ENCODE peak calls at places on chromosomes 13 and 19, in four cellular contexts. One of them, this sample, is unnamed.

GRCh38 chr13:63938851-63939250 is 2523.2 kb upstream of the PCDH20 start:
- DNase-seq in heart right ventricle: no peak
- DNase-seq in cardiac fibroblast: peak; percentile 55
- DNase-seq in mammary epithelial cell: no peak
- DNase-seq in this sample: no peak

GRCh38 chr19:35620001-35620400 is 7.5 kb downstream of the HAUS5 start:
- DNase-seq in heart right ventricle: no peak
- DNase-seq in cardiac fibroblast: no peak
- DNase-seq in mammary epithelial cell: no peak
- DNase-seq in this sample: no peak

GRCh38 chr19:1410136-1410786 is 2.9 kb downstream of the DAZAP1 start:
- DNase-seq in heart right ventricle: no peak
- DNase-seq in cardiac fibroblast: peak; percentile 57
- DNase-seq in mammary epithelial cell: no peak
- DNase-seq in this sample: peak; percentile 24

GRCh38 chr13:25963681-25964080 is 88.1 kb downstream of the SHISA2 start:
- DNase-seq in heart right ventricle: no peak
- DNase-seq in cardiac fibroblast: no peak
- DNase-seq in mammary epithelial cell: peak; percentile 6
- DNase-seq in this sample: peak; percentile 3

GRCh38 chr19:7868326-7868670 is 5.9 kb downstream of the PRR36 start:
- DNase-seq in heart right ventricle: no peak
- DNase-seq in cardiac fibroblast: no peak
- DNase-seq in mammary epithelial cell: no peak
- DNase-seq in this sample: no peak

GRCh38 chr13:33744589-33745369 is 73.2 kb upstream of the RFC3 start:
- DNase-seq in heart right ventricle: no peak
- DNase-seq in cardiac fibroblast: no peak
- DNase-seq in mammary epithelial cell: no peak
- DNase-seq in this sample: peak; percentile 34

GRCh38 chr19:18158471-18158870 is 5.5 kb downstream of the PIK3R2 start:
- DNase-seq in heart right ventricle: no peak
- DNase-seq in cardiac fibroblast: no peak
- DNase-seq in mammary epithelial cell: no peak
- DNase-seq in this sample: no peak

GRCh38 chr13:74346960-74347359 is 212.8 kb upstream of the KLF12 start:
- DNase-seq in heart right ventricle: no peak
- DNase-seq in cardiac fibroblast: no peak
- DNase-seq in mammary epithelial cell: no peak
- DNase-seq in this sample: no peak

GRCh38 chr13:43357435-43358065 is 334.2 kb downstream of the DNAJC15 start:
- DNase-seq in heart right ventricle: peak; percentile 29
- DNase-seq in cardiac fibroblast: no peak
- DNase-seq in mammary epithelial cell: no peak
- DNase-seq in this sample: no peak

GRCh38 chr13:43354147-43354945 is 331.0 kb downstream of the DNAJC15 start:
- DNase-seq in heart right ventricle: no peak
- DNase-seq in cardiac fibroblast: no peak
- DNase-seq in mammary epithelial cell: no peak
- DNase-seq in this sample: peak; percentile 55

GRCh38 chr13:43359536-43359935 is 336.1 kb downstream of the DNAJC15 start:
- DNase-seq in heart right ventricle: no peak
- DNase-seq in cardiac fibroblast: no peak
- DNase-seq in mammary epithelial cell: no peak
- DNase-seq in this sample: no peak

GRCh38 chr13:43355774-43356173 is 332.4 kb downstream of the DNAJC15 start:
- DNase-seq in heart right ventricle: no peak
- DNase-seq in cardiac fibroblast: no peak
- DNase-seq in mammary epithelial cell: no peak
- DNase-seq in this sample: no peak

DNA sequence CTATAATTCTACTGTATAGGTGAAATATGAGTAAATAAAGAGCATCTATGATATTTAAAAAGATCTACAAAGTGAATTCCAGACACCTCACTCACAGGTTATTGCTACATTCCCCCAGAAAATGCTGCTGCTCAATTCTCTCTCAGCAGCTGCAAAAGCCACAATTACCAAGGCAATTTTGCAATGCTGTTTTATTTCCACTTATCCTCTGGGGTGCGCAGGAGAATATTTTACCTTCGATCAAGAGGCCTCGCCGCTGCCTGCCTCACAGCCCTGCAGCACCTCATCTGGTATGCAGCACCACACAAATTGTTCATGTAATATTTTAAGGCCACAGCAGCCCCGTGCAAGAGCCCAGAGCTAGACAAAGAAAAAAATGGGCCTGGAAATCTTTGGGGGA is 333.2 kb downstream of the DNAJC15 start:
- DNase-seq in heart right ventricle: no peak
- DNase-seq in cardiac fibroblast: peak; percentile 46
- DNase-seq in mammary epithelial cell: peak; percentile 14
- DNase-seq in this sample: peak; percentile 49
- TF ChIP-seq CTCF in heart right ventricle: no peak
- TF ChIP-seq CTCF in cardiac fibroblast: no peak
- TF ChIP-seq CTCF in mammary epithelial cell: no peak
- TF ChIP-seq CTCF in this sample: no peak

GRCh38 chr19:10009269-10009665 is 1.0 kb downstream of the COL5A3 start:
- DNase-seq in heart right ventricle: peak; percentile 86
- DNase-seq in cardiac fibroblast: peak; percentile 93
- DNase-seq in mammary epithelial cell: peak; percentile 24
- DNase-seq in this sample: peak; percentile 90
- H3K4me3 ChIP-seq in heart right ventricle: peak overlapping the region; percentile 51
- H3K4me3 ChIP-seq in cardiac fibroblast: peak overlapping the region; percentile 63
- H3K4me3 ChIP-seq in mammary epithelial cell: no peak overlapping the region
- H3K4me3 ChIP-seq in this sample: peak overlapping the region; percentile 88

DNA sequence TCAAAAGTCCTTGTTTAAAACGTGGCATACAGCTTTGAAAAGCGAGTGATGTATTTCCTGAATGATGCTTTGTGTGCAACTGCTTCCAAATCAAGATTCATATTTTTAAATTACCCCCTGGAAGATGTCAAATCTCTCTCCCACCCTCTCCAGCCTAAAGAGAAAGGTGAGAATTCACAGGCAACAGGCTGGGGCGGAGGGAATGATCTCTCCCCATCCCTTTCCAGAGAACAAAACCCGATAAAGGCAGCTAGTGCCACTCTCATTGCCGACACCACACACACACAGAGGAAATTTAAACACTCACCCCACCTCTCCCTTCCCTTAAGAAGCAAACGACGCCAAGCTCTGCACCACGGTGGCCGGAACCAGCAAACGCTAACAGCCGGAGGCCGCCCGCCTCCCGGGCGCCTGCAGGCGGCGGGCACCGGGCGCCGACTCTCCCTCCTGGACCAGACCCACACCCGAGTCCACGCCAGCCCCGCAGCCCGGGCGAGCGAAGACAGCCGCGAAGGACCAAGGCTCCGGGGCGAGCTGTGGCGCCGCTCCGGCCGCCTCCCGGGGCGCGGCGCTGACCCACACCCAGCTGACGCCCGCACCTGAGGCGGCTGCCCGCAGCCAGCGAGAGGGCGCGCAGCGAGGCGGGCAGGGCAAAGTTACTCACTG is 485 bp downstream of the LNX2 start:
- DNase-seq in heart right ventricle: peak; percentile 54
- DNase-seq in cardiac fibroblast: peak; percentile 33
- DNase-seq in mammary epithelial cell: no peak
- DNase-seq in this sample: peak; percentile 25
- TF ChIP-seq CTCF in heart right ventricle: no peak
- TF ChIP-seq CTCF in cardiac fibroblast: no peak
- TF ChIP-seq CTCF in mammary epithelial cell: peak; percentile 32
- TF ChIP-seq CTCF in this sample: peak; percentile 20

GRCh38 chr19:48248081-48248833 is 7.5 kb downstream of the CARD8 start:
- DNase-seq in heart right ventricle: no peak
- DNase-seq in cardiac fibroblast: no peak
- DNase-seq in mammary epithelial cell: no peak
- DNase-seq in this sample: no peak
- H3K4me3 ChIP-seq in heart right ventricle: peak overlapping the region; percentile 28
- H3K4me3 ChIP-seq in cardiac fibroblast: no peak overlapping the region
- H3K4me3 ChIP-seq in mammary epithelial cell: no peak overlapping the region
- H3K4me3 ChIP-seq in this sample: no peak overlapping the region

DNA sequence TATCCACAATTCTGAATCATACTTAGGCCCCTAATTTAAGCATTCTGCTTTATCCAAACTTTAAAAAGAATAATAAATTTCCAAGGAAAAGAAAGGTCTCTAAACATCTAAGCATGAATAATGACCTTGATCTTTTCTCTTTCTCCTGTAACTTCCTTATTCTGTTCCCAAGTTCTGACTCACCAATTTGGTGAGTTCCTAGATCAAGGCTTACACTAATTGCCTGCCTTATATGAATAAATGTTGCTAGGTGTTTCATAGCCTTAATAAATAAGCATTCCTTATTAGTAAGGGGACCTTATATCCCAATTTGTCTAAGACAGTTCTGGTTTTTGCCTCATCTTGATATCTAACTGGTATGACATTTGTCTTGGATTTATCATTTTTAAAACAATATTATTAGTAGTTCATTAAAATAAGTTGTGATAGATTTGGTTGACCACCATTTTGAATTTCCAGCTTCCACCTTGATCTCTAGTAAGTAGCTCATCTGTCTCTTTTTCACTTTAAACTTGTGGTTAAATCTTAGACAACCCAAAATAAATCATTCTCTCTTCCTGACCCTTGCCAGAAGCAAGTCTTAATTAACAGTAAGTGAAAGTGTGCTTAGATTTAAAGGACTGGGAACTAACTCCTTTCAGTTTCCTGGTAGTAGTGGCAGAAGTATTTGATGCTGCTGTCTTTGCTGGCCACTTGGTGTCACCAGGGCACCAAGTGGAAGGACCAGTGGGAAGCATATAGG is 121.2 kb upstream of the MLNR start:
- DNase-seq in heart right ventricle: no peak
- DNase-seq in cardiac fibroblast: peak; percentile 37
- DNase-seq in mammary epithelial cell: no peak
- DNase-seq in this sample: peak; percentile 15
- TF ChIP-seq CTCF in heart right ventricle: peak; percentile 17
- TF ChIP-seq CTCF in cardiac fibroblast: peak; percentile 30
- TF ChIP-seq CTCF in mammary epithelial cell: peak; percentile 51
- TF ChIP-seq CTCF in this sample: peak; percentile 26

DNA sequence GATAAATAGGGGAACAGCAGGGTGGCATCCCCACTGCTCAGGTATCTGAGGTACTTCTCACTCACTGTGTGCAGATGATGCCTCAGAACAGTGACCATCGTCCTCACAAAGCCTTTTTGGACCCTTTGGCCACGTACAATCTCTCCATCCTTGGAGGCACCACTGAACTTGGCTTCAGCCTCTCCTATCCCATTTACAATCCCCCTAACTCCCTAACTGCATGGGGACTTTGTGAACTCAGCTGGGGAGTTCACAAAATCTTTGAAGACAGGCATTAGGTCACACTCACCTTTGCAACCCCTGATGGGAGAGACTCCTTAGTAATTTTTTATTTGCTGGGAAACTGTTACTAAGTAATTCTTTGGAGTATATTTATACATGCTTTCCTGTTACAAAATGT is 60.8 kb downstream of the TBC1D4 start:
- DNase-seq in heart right ventricle: no peak
- DNase-seq in cardiac fibroblast: no peak
- DNase-seq in mammary epithelial cell: no peak
- DNase-seq in this sample: no peak
- H3K4me3 ChIP-seq in heart right ventricle: no peak overlapping the region
- H3K4me3 ChIP-seq in cardiac fibroblast: no peak overlapping the region
- H3K4me3 ChIP-seq in mammary epithelial cell: no peak overlapping the region
- H3K4me3 ChIP-seq in this sample: no peak overlapping the region

GRCh38 chr13:65330691-65331090 is 1899.4 kb downstream of the PCDH9 start:
- DNase-seq in heart right ventricle: no peak
- DNase-seq in cardiac fibroblast: no peak
- DNase-seq in mammary epithelial cell: no peak
- DNase-seq in this sample: no peak
- TF ChIP-seq CTCF in heart right ventricle: no peak
- TF ChIP-seq CTCF in cardiac fibroblast: no peak
- TF ChIP-seq CTCF in mammary epithelial cell: no peak
- TF ChIP-seq CTCF in this sample: no peak

DNA sequence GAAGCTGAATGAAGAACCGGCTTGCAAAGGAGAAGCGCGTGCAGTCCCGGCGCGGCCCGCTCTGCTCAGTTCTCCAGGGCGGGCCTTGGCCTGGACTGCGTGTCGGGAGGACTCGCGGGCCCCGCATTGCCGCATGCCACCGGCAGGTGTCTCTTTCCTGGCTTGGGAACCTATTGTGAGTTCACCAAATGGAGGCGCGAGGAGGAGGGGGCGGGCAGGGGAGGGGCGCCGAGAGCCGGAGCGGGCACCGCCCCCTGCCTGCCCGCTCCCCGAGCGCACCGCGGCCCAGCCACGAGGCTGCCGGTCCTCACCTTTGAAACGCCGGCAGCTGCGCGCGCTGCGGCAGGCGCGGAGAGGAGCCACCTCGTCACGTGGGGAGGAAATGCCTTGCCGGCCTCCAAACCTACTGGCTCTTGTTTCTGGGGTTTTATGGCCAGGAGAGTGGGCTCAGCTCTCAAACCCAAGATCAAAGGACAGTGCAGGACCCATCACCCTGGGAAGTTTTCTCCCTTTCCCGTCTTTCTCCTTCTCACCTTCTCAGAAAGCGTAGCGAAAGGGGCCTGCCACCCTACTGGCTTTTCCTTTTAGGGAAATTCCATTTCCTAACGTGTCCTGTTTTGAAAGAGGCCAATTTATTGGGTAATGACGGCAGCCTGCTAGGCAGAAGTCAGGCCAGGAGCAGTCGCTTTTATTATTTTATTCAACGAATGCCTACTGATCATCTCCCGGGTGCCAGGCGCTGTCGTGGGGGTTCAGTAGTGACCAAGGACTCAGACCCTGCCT is 13.8 kb upstream of the UBE2L5 start:
- DNase-seq in heart right ventricle: peak; percentile 97
- DNase-seq in cardiac fibroblast: peak; percentile 88
- DNase-seq in mammary epithelial cell: peak; percentile 73
- DNase-seq in this sample: peak; percentile 88
- H3K4me3 ChIP-seq in heart right ventricle: peak overlapping the region; percentile 36
- H3K4me3 ChIP-seq in cardiac fibroblast: peak overlapping the region; percentile 33
- H3K4me3 ChIP-seq in mammary epithelial cell: no peak overlapping the region
- H3K4me3 ChIP-seq in this sample: peak overlapping the region; percentile 48

This sample was measured in AG10803.